ENCODE peak calls at places on chromosome 15, in ten cellular contexts. A, U, H, S, K, F, R, X, W and E are unnamed samples.

GRCh38 chr15:39593071-39594055 is 12.5 kb downstream of the THBS1 start:
- DNase-seq in K (peak; percentile 51), S (no peak), A (no peak), U (no peak), R (no peak), F (no peak), W (no peak), H (peak; percentile 12), X (no peak), E (no peak)

GRCh38 chr15:33608714-33609113 is 297.9 kb downstream of the RYR3 start:
- DNase-seq in U (peak; percentile 30), K (no peak), W (no peak), S (peak; percentile 13), F (no peak), R (no peak), A (no peak), H (no peak), X (no peak), E (no peak)

GRCh38 chr15:65258370-65258769 is 28.3 kb downstream of the PARP16 start:
- DNase-seq in R (no peak), W (no peak), K (no peak), H (no peak), F (no peak), S (no peak), A (no peak), U (no peak), X (no peak), E (no peak)

GRCh38 chr15:70299931-70300858 is 202.5 kb upstream of the TLE3 start:
- DNase-seq in A (no peak), R (no peak), F (no peak), S (peak; percentile 39), U (no peak), W (no peak), H (no peak), X (peak; percentile 94), K (no peak), E (no peak)

GRCh38 chr15:91970142-91970541 is 116.6 kb downstream of the SLCO3A1 start:
- DNase-seq in R (peak; percentile 89), F (no peak), K (peak; percentile 79), U (peak; percentile 64), S (no peak), W (peak; percentile 80), A (peak; percentile 41), X (no peak), H (no peak), E (no peak)

GRCh38 chr15:66613743-66614142 is 47.9 kb upstream of the LCTL start:
- DNase-seq in A (no peak), K (no peak), S (no peak), W (no peak), H (no peak), F (no peak), U (no peak), R (no peak), X (no peak), E (no peak)

GRCh38 chr15:74365619-74366445 is 1.6 kb downstream of the CYP11A1 start:
- DNase-seq in X (no peak), W (peak; percentile 74), S (peak; percentile 79), H (peak; percentile 19), K (peak; percentile 61), F (peak; percentile 69), U (no peak), A (no peak), R (peak; percentile 66), E (no peak)

GRCh38 chr15:65410036-65410435 is 12.7 kb downstream of the IGDCC4 start:
- DNase-seq in X (no peak), K (no peak), A (no peak), R (no peak), H (no peak), S (no peak), F (no peak), U (no peak), W (no peak), E (no peak)

GRCh38 chr15:93562752-93563151 is 473.7 kb upstream of the RGMA start:
- DNase-seq in X (no peak), S (no peak), A (no peak), R (no peak), W (peak; percentile 37), F (no peak), U (no peak), K (no peak), H (no peak), E (no peak)

GRCh38 chr15:75842722-75843617 is at the start of gene UBE2Q2:
- DNase-seq in A (peak; percentile 39), W (peak; percentile 82), S (peak; percentile 88), H (peak; percentile 79), X (peak; percentile 90), R (peak; percentile 81), F (peak; percentile 66), U (peak; percentile 62), K (peak; percentile 73), E (peak; percentile 78)

DNA sequence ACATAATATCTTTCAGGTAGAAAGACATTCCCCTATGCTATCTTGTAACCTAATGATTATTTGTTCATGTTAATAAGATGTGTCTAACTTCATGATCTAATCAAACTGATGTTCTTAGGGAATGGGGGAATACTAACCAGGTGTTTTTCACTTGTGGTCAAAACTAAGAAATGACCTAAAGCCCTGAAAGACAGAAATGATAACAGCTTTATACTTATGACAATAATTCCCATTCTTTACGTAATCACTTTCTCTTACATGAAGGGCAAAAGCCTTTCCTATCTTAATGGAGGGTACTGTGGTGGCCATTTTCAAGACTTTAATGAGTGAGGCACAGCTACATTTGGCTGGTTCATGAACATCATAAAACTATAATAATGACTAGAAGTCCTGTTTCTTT is 33.9 kb upstream of the MEIS2 start:
- DNase-seq in X (no peak), U (no peak), A (no peak), K (no peak), S (no peak), H (no peak), R (no peak), F (no peak), W (no peak), E (no peak)
- TF ChIP-seq CTCF in X (no peak), U (no peak), A (no peak), K (no peak), S (no peak), H (no peak), R (no peak), F (no peak), W (no peak), E (no peak)

GRCh38 chr15:48109856-48110531 is 10.8 kb upstream of the SLC24A5 start:
- DNase-seq in W (no peak), F (no peak), S (no peak), K (no peak), H (no peak), X (no peak), R (no peak), A (no peak), U (peak; percentile 8), E (no peak)
- TF ChIP-seq CTCF in W (no peak), F (no peak), S (no peak), K (no peak), H (no peak), X (no peak), R (no peak), A (no peak), U (no peak), E (no peak)

GRCh38 chr15:45868109-45868691 is 233.4 kb downstream of the SQOR start:
- DNase-seq in W (no peak), U (no peak), X (no peak), H (no peak), K (no peak), S (no peak), A (no peak), R (no peak), F (no peak), E (no peak)

GRCh38 chr15:45867281-45867680 is 232.5 kb downstream of the SQOR start:
- DNase-seq in R (no peak), U (no peak), K (no peak), W (no peak), F (no peak), A (no peak), H (no peak), S (no peak), X (no peak), E (no peak)

GRCh38 chr15:45869034-45869668 is 234.3 kb downstream of the SQOR start:
- DNase-seq in H (no peak), R (no peak), X (no peak), W (no peak), F (no peak), U (no peak), A (no peak), S (no peak), K (no peak), E (no peak)

DNA sequence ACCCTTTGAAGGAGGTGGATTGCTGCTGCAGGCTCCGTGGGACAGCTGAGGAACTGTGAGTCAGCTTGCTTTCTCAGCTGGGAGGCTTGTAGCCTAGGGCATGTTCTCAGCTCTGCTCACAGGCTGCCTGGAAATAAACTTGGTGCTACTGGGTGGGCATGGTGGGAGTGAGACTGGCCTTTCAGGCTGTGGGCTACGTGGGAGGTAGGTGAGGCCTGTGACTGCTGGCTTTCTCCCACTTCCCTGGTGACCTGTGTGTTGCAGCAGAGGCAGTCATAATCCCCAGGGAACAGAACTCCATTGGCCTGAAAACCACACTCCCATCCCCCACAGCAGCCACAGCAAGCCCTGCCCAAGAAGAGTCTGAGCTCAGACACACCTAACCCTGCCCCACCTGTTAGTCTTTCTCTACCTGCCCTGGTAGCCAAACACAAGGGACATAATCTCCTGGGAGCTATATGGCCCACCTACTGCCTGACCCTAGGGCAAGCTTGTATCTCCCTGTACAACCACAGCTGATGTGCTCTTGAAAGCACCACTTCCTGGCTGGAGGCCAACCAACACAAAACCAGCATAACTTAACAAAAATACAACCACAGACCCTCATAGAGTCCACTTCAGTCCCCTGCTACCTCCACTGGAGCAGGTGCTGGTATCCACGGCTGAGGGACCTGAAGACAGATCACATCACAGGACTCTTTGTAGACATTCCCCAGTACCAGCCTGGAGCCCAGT is 236.5 kb downstream of the SQOR start:
- DNase-seq in X (no peak), K (peak; percentile 5), U (peak; percentile 50), A (no peak), H (peak; percentile 30), R (no peak), S (no peak), W (no peak), F (no peak), E (no peak)
- TF ChIP-seq CTCF in X (no peak), K (no peak), U (no peak), A (no peak), H (no peak), R (no peak), S (no peak), W (no peak), F (no peak), E (no peak)

GRCh38 chr15:57363661-57364060 is 12.6 kb upstream of the CGNL1 start:
- DNase-seq in S (no peak), F (no peak), U (no peak), W (no peak), H (no peak), K (no peak), R (no peak), A (no peak), X (no peak), E (no peak)

GRCh38 chr15:57358611-57359010 is 17.7 kb upstream of the CGNL1 start:
- DNase-seq in K (no peak), W (no peak), R (no peak), H (no peak), U (no peak), A (no peak), X (no peak), F (no peak), S (no peak), E (no peak)

GRCh38 chr15:57367556-57367955 is 8.7 kb upstream of the CGNL1 start:
- DNase-seq in K (no peak), X (no peak), S (no peak), U (no peak), R (no peak), F (no peak), H (no peak), A (no peak), W (no peak), E (no peak)

GRCh38 chr15:57364282-57365007 is 11.9 kb upstream of the CGNL1 start:
- DNase-seq in F (peak; percentile 42), K (peak; percentile 29), U (no peak), W (no peak), S (no peak), R (no peak), H (peak; percentile 39), X (no peak), A (no peak), E (no peak)
- TF ChIP-seq CTCF in F (no peak), K (peak; percentile 54), U (no peak), W (no peak), S (peak; percentile 31), R (no peak), H (peak; percentile 64), X (no peak), A (no peak), E (no peak)